ENCODE peak calls at places on chromosomes 12 and 14, in five cellular contexts. One of them, this sample, is unnamed.

GRCh38 chr12:26633591-26634210 is 199.3 kb downstream of the ITPR2 start:
- DNase-seq in heart right ventricle: no peak
- DNase-seq in COR-L47: no peak
- DNase-seq in GM10248: no peak
- DNase-seq in T-helper 9 cell: no peak
- DNase-seq in this sample: no peak

GRCh38 chr12:46439793-46440511 is 67.4 kb upstream of the SLC38A2 start:
- DNase-seq in COR-L47: no peak
- DNase-seq in heart right ventricle: no peak
- DNase-seq in GM10248: no peak
- DNase-seq in T-helper 9 cell: no peak
- DNase-seq in this sample: no peak

GRCh38 chr12:45183263-45183662 is 32.6 kb upstream of the ANO6 start:
- DNase-seq in T-helper 9 cell: no peak
- DNase-seq in GM10248: no peak
- DNase-seq in COR-L47: no peak
- DNase-seq in heart right ventricle: no peak
- DNase-seq in this sample: no peak

GRCh38 chr12:98955284-98955683 is 310.2 kb downstream of the APAF1 start:
- DNase-seq in GM10248: peak
- DNase-seq in COR-L47: no peak
- DNase-seq in T-helper 9 cell: no peak
- DNase-seq in heart right ventricle: no peak
- DNase-seq in this sample: no peak

GRCh38 chr14:34496007-34496678 is 34.1 kb upstream of the SPTSSA start:
- DNase-seq in T-helper 9 cell: no peak
- DNase-seq in heart right ventricle: peak
- DNase-seq in GM10248: no peak
- DNase-seq in COR-L47: no peak
- DNase-seq in this sample: no peak

GRCh38 chr12:46088040-46088439 is 97.7 kb upstream of the SCAF11 start:
- DNase-seq in COR-L47: no peak
- DNase-seq in T-helper 9 cell: no peak
- DNase-seq in heart right ventricle: no peak
- DNase-seq in GM10248: no peak
- DNase-seq in this sample: no peak

GRCh38 chr12:25677180-25677937 is 124.3 kb upstream of the LMNTD1 start:
- DNase-seq in T-helper 9 cell: no peak
- DNase-seq in GM10248: no peak
- DNase-seq in heart right ventricle: no peak
- DNase-seq in COR-L47: no peak
- DNase-seq in this sample: no peak

GRCh38 chr12:109670647-109671046 is 43.0 kb upstream of the FAM222A start:
- DNase-seq in T-helper 9 cell: no peak
- DNase-seq in COR-L47: peak
- DNase-seq in GM10248: no peak
- DNase-seq in heart right ventricle: no peak
- DNase-seq in this sample: peak

GRCh38 chr12:122085006-122085405 is 6.5 kb downstream of the MLXIP start:
- DNase-seq in T-helper 9 cell: no peak
- DNase-seq in COR-L47: no peak
- DNase-seq in GM10248: no peak
- DNase-seq in heart right ventricle: no peak
- DNase-seq in this sample: no peak

GRCh38 chr14:99608591-99608990 is 4.6 kb upstream of the CCDC85C start:
- DNase-seq in COR-L47: no peak
- DNase-seq in GM10248: no peak
- DNase-seq in T-helper 9 cell: no peak
- DNase-seq in heart right ventricle: no peak
- DNase-seq in this sample: no peak

GRCh38 chr14:73802431-73803188 is 49.0 kb upstream of the PTGR2 start:
- DNase-seq in COR-L47: no peak
- DNase-seq in T-helper 9 cell: no peak
- DNase-seq in heart right ventricle: no peak
- DNase-seq in GM10248: no peak
- DNase-seq in this sample: no peak

GRCh38 chr14:91872011-91872476 is 4.7 kb upstream of the TC2N start:
- DNase-seq in COR-L47: no peak
- DNase-seq in GM10248: peak
- DNase-seq in heart right ventricle: no peak
- DNase-seq in T-helper 9 cell: peak
- DNase-seq in this sample: no peak

GRCh38 chr12:10385181-10385613 is 4.6 kb downstream of the KLRK1 start:
- DNase-seq in heart right ventricle: no peak
- DNase-seq in GM10248: no peak
- DNase-seq in COR-L47: no peak
- DNase-seq in T-helper 9 cell: no peak
- DNase-seq in this sample: no peak

GRCh38 chr12:25276199-25276937 is 25.6 kb upstream of the KRAS start:
- DNase-seq in GM10248: no peak
- DNase-seq in heart right ventricle: peak
- DNase-seq in COR-L47: no peak
- DNase-seq in T-helper 9 cell: no peak
- DNase-seq in this sample: peak

GRCh38 chr12:64627781-64628180 is 17.5 kb downstream of the RASSF3 start:
- DNase-seq in COR-L47: no peak
- DNase-seq in GM10248: no peak
- DNase-seq in T-helper 9 cell: no peak
- DNase-seq in heart right ventricle: no peak
- DNase-seq in this sample: no peak

GRCh38 chr14:99327050-99327449 is 55.1 kb upstream of the BCL11B start:
- DNase-seq in COR-L47: no peak
- DNase-seq in heart right ventricle: no peak
- DNase-seq in GM10248: peak
- DNase-seq in T-helper 9 cell: no peak
- DNase-seq in this sample: no peak

GRCh38 chr12:62683724-62684501 is 217.3 kb downstream of the MON2 start:
- DNase-seq in T-helper 9 cell: no peak
- DNase-seq in heart right ventricle: peak
- DNase-seq in COR-L47: no peak
- DNase-seq in GM10248: no peak
- DNase-seq in this sample: no peak

GRCh38 chr14:101357038-101357437 is 204.3 kb upstream of the DIO3 start:
- DNase-seq in heart right ventricle: no peak
- DNase-seq in GM10248: no peak
- DNase-seq in T-helper 9 cell: no peak
- DNase-seq in COR-L47: no peak
- DNase-seq in this sample: no peak

GRCh38 chr12:58915634-58916033 is 4.7 kb downstream of the LRIG3 start:
- DNase-seq in heart right ventricle: peak
- DNase-seq in COR-L47: peak
- DNase-seq in T-helper 9 cell: no peak
- DNase-seq in GM10248: no peak
- DNase-seq in this sample: no peak

GRCh38 chr12:100254876-100255275 is 12.0 kb downstream of the DEPDC4 start:
- DNase-seq in COR-L47: no peak
- DNase-seq in GM10248: no peak
- DNase-seq in T-helper 9 cell: no peak
- DNase-seq in heart right ventricle: no peak
- DNase-seq in this sample: no peak

GRCh38 chr12:56296207-56296785 is 3.8 kb downstream of the CS start:
- DNase-seq in COR-L47: no peak
- DNase-seq in T-helper 9 cell: no peak
- DNase-seq in heart right ventricle: no peak
- DNase-seq in GM10248: no peak
- DNase-seq in this sample: no peak

GRCh38 chr14:96146131-96146771 is 58.4 kb upstream of the BDKRB2 start:
- DNase-seq in T-helper 9 cell: no peak
- DNase-seq in GM10248: no peak
- DNase-seq in COR-L47: peak
- DNase-seq in heart right ventricle: no peak
- DNase-seq in this sample: no peak

GRCh38 chr12:5971194-5971850 is 26.3 kb upstream of the ANO2 start:
- DNase-seq in heart right ventricle: no peak
- DNase-seq in COR-L47: no peak
- DNase-seq in GM10248: no peak
- DNase-seq in T-helper 9 cell: no peak
- DNase-seq in this sample: no peak

GRCh38 chr14:101350021-101350420 is 211.3 kb upstream of the DIO3 start:
- DNase-seq in heart right ventricle: no peak
- DNase-seq in COR-L47: no peak
- DNase-seq in T-helper 9 cell: no peak
- DNase-seq in GM10248: no peak
- DNase-seq in this sample: no peak

GRCh38 chr12:2298556-2299195 is 245.9 kb downstream of the CACNA1C start:
- DNase-seq in GM10248: no peak
- DNase-seq in T-helper 9 cell: no peak
- DNase-seq in COR-L47: no peak
- DNase-seq in heart right ventricle: no peak
- DNase-seq in this sample: no peak

GRCh38 chr12:122097641-122098364 is 19.2 kb downstream of the MLXIP start:
- DNase-seq in GM10248: no peak
- DNase-seq in T-helper 9 cell: no peak
- DNase-seq in COR-L47: peak
- DNase-seq in heart right ventricle: peak
- DNase-seq in this sample: peak

GRCh38 chr12:69885656-69886055 is 60.6 kb downstream of the MYRFL start:
- DNase-seq in T-helper 9 cell: no peak
- DNase-seq in GM10248: peak
- DNase-seq in heart right ventricle: no peak
- DNase-seq in COR-L47: no peak
- DNase-seq in this sample: no peak

GRCh38 chr12:54352891-54353874 is 11.1 kb downstream of the GPR84 start:
- DNase-seq in GM10248: no peak
- DNase-seq in T-helper 9 cell: no peak
- DNase-seq in heart right ventricle: no peak
- DNase-seq in COR-L47: peak
- DNase-seq in this sample: peak

GRCh38 chr12:105798249-105798835 is 340.4 kb downstream of the NUAK1 start:
- DNase-seq in T-helper 9 cell: no peak
- DNase-seq in heart right ventricle: no peak
- DNase-seq in GM10248: no peak
- DNase-seq in COR-L47: no peak
- DNase-seq in this sample: no peak

GRCh38 chr12:53044052-53044581 is 5.7 kb upstream of the TNS2 start:
- DNase-seq in COR-L47: no peak
- DNase-seq in GM10248: no peak
- DNase-seq in heart right ventricle: peak
- DNase-seq in T-helper 9 cell: no peak
- DNase-seq in this sample: no peak

GRCh38 chr12:4934651-4935050 is 24.9 kb downstream of the KCNA1 start:
- DNase-seq in heart right ventricle: no peak
- DNase-seq in COR-L47: no peak
- DNase-seq in GM10248: no peak
- DNase-seq in T-helper 9 cell: no peak
- DNase-seq in this sample: peak

GRCh38 chr12:53624453-53624852 is 1.7 kb downstream of the ATF7 start:
- DNase-seq in heart right ventricle: no peak
- DNase-seq in T-helper 9 cell: no peak
- DNase-seq in COR-L47: no peak
- DNase-seq in GM10248: no peak
- DNase-seq in this sample: no peak

GRCh38 chr14:36279306-36280244 is 40.9 kb downstream of the MBIP start:
- DNase-seq in GM10248: no peak
- DNase-seq in COR-L47: no peak
- DNase-seq in heart right ventricle: no peak
- DNase-seq in T-helper 9 cell: no peak
- DNase-seq in this sample: no peak

GRCh38 chr12:22609501-22609900 is 15.5 kb upstream of the ETNK1 start:
- DNase-seq in GM10248: no peak
- DNase-seq in heart right ventricle: no peak
- DNase-seq in T-helper 9 cell: no peak
- DNase-seq in COR-L47: no peak
- DNase-seq in this sample: no peak

GRCh38 chr12:93441111-93441616 is 583 bp downstream of the UBE2N start:
- DNase-seq in COR-L47: no peak
- DNase-seq in T-helper 9 cell: peak
- DNase-seq in GM10248: peak
- DNase-seq in heart right ventricle: peak
- DNase-seq in this sample: no peak

GRCh38 chr14:61150851-61151250 is 130.3 kb downstream of the TMEM30B start:
- DNase-seq in COR-L47: no peak
- DNase-seq in heart right ventricle: no peak
- DNase-seq in GM10248: no peak
- DNase-seq in T-helper 9 cell: no peak
- DNase-seq in this sample: no peak

GRCh38 chr14:104546591-104547309 is 32.8 kb upstream of the C14orf180 start:
- DNase-seq in GM10248: no peak
- DNase-seq in T-helper 9 cell: no peak
- DNase-seq in COR-L47: no peak
- DNase-seq in heart right ventricle: no peak
- DNase-seq in this sample: no peak

This sample was measured in NCI-H1105.